ENCODE peak calls at places on chromosome 22, in four cellular contexts. U is left ventricle myocardium inferior, A is transverse colon, M is stomach. Q is an unnamed sample. For H3K9me3, the result is how much of the 10 kb centered on the place peaks cover.

GRCh38 chr22:19932367-19933206 is 9.0 kb upstream of the COMT start:
- DNase-seq in A (no peak), U (no peak), M (peak), Q (no peak)

GRCh38 chr22:38986629-38987028 is 4.5 kb downstream of the APOBEC3B start:
- DNase-seq in U (no peak), M (no peak), A (no peak), Q (no peak)

GRCh38 chr22:30921108-30921507 is 47.5 kb downstream of the MORC2 start:
- DNase-seq in A (no peak), M (no peak), U (no peak), Q (no peak)

GRCh38 chr22:43820671-43821305 is 8.7 kb upstream of the EFCAB6 start:
- DNase-seq in U (no peak), M (no peak), A (no peak), Q (no peak)

GRCh38 chr22:20464096-20464614 is 26.5 kb upstream of the SCARF2 start:
- DNase-seq in A (no peak), U (no peak), M (no peak), Q (no peak)

GRCh38 chr22:45441158-45441557 is 27.7 kb downstream of the RIBC2 start:
- DNase-seq in M (peak), A (peak), U (peak), Q (peak)

GRCh38 chr22:29470159-29470855 is 9.7 kb upstream of the NEFH start:
- DNase-seq in U (peak), M (peak), A (peak), Q (peak)

GRCh38 chr22:19419464-19420178 is 11.9 kb downstream of the HIRA start:
- DNase-seq in A (peak), U (no peak), M (no peak), Q (no peak)

GRCh38 chr22:30694171-30694637 is 470 bp upstream of the OSBP2 start:
- DNase-seq in M (peak), A (peak), U (peak), Q (peak)

GRCh38 chr22:25014896-25015755 is 62.6 kb downstream of the KIAA1671 start:
- DNase-seq in U (no peak), A (no peak), M (no peak), Q (no peak)

GRCh38 chr22:43478621-43479285 is 66.9 kb downstream of the MPPED1 start:
- DNase-seq in A (no peak), M (no peak), U (no peak), Q (no peak)

DNA sequence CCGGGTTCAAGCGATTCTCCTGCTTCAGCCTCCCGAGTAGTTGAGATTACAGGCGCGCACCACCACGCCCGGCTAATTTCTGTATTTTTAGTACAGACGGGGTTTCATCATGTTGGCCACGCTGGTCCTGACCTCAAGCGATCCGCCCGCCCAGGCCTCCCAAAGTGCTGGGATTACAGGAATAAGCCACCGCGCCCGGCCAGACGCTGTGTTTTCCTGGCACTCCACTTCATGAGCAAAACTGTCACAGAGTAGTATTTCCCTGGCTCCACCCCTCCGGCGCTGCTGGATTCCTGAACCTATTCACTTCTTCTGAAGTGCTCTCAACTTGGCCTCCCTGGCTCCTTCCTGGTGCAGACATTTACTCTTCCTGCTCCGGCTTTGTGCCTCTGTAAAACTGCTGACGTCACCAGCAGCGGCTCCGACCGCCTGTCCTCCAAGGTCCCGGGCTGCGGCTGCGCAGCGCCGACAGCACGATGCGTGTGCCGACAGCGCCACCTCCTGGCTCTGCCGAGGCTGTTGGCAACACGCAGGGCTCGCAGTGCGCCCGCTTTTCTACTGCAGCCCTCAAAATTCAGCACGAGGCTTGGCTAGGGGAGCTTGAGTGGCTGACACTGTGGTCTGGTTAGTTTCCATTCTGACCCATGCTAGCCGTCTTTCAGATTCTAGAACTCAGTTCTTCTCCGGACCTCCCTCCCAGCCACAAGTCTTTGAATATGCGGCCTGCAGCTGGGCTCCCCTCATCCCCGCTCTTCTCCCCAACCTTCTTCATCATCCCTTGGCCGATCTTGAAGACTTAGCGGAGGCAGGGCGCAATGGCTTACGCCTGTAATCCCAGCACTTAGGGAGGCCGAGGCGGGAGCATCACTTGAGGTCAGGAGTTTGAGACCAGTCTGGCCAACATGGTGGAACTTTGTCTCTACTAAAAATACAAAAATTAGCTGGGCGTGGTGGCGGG is 36.6 kb downstream of the APOL3 start:
- DNase-seq in U (peak), A (peak), M (peak), Q (peak)
- H3K9me3 ChIP-seq in U (under half), A (under half), M (under half), Q (under half)

GRCh38 chr22:48947636-48948035 is 880.0 kb downstream of the BRD1 start:
- DNase-seq in M (no peak), U (no peak), A (no peak), Q (no peak)
- H3K9me3 ChIP-seq in M (under half), U (under half), A (under half), Q (under half)

DNA sequence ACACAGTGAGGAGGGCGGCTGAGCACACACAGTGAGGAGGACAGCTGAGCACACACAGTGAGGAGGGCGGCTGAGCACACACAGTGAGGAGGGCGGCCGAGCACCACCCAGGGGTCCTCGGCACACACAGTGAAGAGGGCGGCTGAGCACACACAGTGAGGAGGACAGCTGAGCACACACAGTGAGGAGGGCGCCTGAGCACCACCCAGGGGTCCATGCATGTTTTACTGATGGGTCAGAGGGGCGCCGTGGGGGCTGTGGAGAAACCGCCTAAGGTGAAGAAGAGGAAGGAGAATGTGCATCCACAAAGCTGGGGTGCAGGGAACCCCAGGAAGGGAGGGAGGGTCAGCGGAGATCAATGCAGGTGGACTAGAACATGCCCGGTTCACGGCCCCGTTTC is 461.8 kb downstream of the BRD1 start:
- DNase-seq in U (no peak), M (peak), A (no peak), Q (no peak)
- H3K9me3 ChIP-seq in U (under half), M (under half), A (under half), Q (under half)

GRCh38 chr22:47209077-47209514 is 446.6 kb downstream of the TBC1D22A start:
- DNase-seq in A (no peak), U (no peak), M (peak), Q (no peak)
- H3K9me3 ChIP-seq in A (under half), U (under half), M (under half), Q (under half)

GRCh38 chr22:47197735-47198500 is 435.5 kb downstream of the TBC1D22A start:
- DNase-seq in M (peak), A (no peak), U (no peak), Q (no peak)

GRCh38 chr22:47196493-47196849 is 434.0 kb downstream of the TBC1D22A start:
- DNase-seq in A (no peak), M (peak), U (no peak), Q (no peak)

GRCh38 chr22:47195676-47196492 is 433.4 kb downstream of the TBC1D22A start:
- DNase-seq in U (no peak), A (no peak), M (peak), Q (no peak)

GRCh38 chr22:47198801-47199251 is 436.4 kb downstream of the TBC1D22A start:
- DNase-seq in A (no peak), U (no peak), M (peak), Q (no peak)

GRCh38 chr22:47196881-47197701 is 434.6 kb downstream of the TBC1D22A start:
- DNase-seq in M (peak), U (no peak), A (no peak), Q (no peak)
- H3K9me3 ChIP-seq in M (under half), U (under half), A (under half), Q (under half)

GRCh38 chr22:47718337-47718736 is 955.9 kb downstream of the TBC1D22A start:
- DNase-seq in M (no peak), U (no peak), A (no peak), Q (no peak)
- H3K9me3 ChIP-seq in M (under half), U (under half), A (under half), Q (under half)